ENCODE peak calls at places on chromosomes 13 and 19, in four cellular contexts. One of them, this sample, is unnamed.

GRCh38 chr13:109370486-109370885 is 415.9 kb downstream of the IRS2 start:
- DNase-seq in uterus: no peak
- DNase-seq in fibroblast of lung: no peak
- DNase-seq in fibroblast of mammary gland: no peak
- DNase-seq in this sample: no peak

GRCh38 chr13:82898625-82899024 is 983.6 kb downstream of the SLITRK1 start:
- DNase-seq in fibroblast of mammary gland: no peak
- DNase-seq in uterus: no peak
- DNase-seq in fibroblast of lung: no peak
- DNase-seq in this sample: no peak

GRCh38 chr13:26601669-26602068 is 44.2 kb downstream of the WASF3 start:
- DNase-seq in fibroblast of lung: peak
- DNase-seq in uterus: no peak
- DNase-seq in fibroblast of mammary gland: peak
- DNase-seq in this sample: peak

GRCh38 chr19:39199025-39199424 is 2.3 kb downstream of the NCCRP1 start:
- DNase-seq in fibroblast of lung: peak
- DNase-seq in uterus: peak
- DNase-seq in fibroblast of mammary gland: peak
- DNase-seq in this sample: peak

GRCh38 chr19:3790209-3790734 is 4.1 kb upstream of the MATK start:
- DNase-seq in uterus: no peak
- DNase-seq in fibroblast of lung: no peak
- DNase-seq in fibroblast of mammary gland: no peak
- DNase-seq in this sample: no peak

GRCh38 chr19:3175761-3176714 is 2.5 kb upstream of the S1PR4 start:
- DNase-seq in uterus: no peak
- DNase-seq in fibroblast of mammary gland: peak
- DNase-seq in fibroblast of lung: peak
- DNase-seq in this sample: peak

GRCh38 chr13:41608111-41608510 is 150.8 kb downstream of the RGCC start:
- DNase-seq in uterus: no peak
- DNase-seq in fibroblast of mammary gland: no peak
- DNase-seq in fibroblast of lung: no peak
- DNase-seq in this sample: no peak

GRCh38 chr13:94382960-94383359 is 96.5 kb downstream of the DCT start:
- DNase-seq in fibroblast of mammary gland: no peak
- DNase-seq in fibroblast of lung: no peak
- DNase-seq in uterus: no peak
- DNase-seq in this sample: no peak

GRCh38 chr19:16868423-16869130 is 20.2 kb upstream of the F2RL3 start:
- DNase-seq in fibroblast of lung: no peak
- DNase-seq in fibroblast of mammary gland: no peak
- DNase-seq in uterus: no peak
- DNase-seq in this sample: no peak

GRCh38 chr13:114309806-114310410 is 4.4 kb upstream of the CHAMP1 start:
- DNase-seq in uterus: no peak
- DNase-seq in fibroblast of mammary gland: no peak
- DNase-seq in fibroblast of lung: no peak
- DNase-seq in this sample: no peak

GRCh38 chr13:48526269-48526668 is 6.6 kb downstream of the RCBTB2 start:
- DNase-seq in fibroblast of mammary gland: no peak
- DNase-seq in uterus: no peak
- DNase-seq in fibroblast of lung: no peak
- DNase-seq in this sample: no peak

GRCh38 chr13:114009590-114010400 is 35.9 kb upstream of the C13orf46 start:
- DNase-seq in uterus: no peak
- DNase-seq in fibroblast of mammary gland: no peak
- DNase-seq in fibroblast of lung: no peak
- DNase-seq in this sample: no peak

GRCh38 chr13:25943081-25943480 is 108.7 kb downstream of the SHISA2 start:
- DNase-seq in fibroblast of mammary gland: no peak
- DNase-seq in fibroblast of lung: no peak
- DNase-seq in uterus: no peak
- DNase-seq in this sample: no peak

GRCh38 chr13:112153846-112154245 is 86.9 kb downstream of the SOX1 start:
- DNase-seq in fibroblast of lung: no peak
- DNase-seq in fibroblast of mammary gland: no peak
- DNase-seq in uterus: no peak
- DNase-seq in this sample: no peak

GRCh38 chr13:108776650-108777049 is 147.2 kb downstream of the MYO16 start:
- DNase-seq in fibroblast of lung: no peak
- DNase-seq in fibroblast of mammary gland: no peak
- DNase-seq in uterus: no peak
- DNase-seq in this sample: no peak

GRCh38 chr13:113938716-113939115 is 35.2 kb downstream of the C13orf46 start:
- DNase-seq in fibroblast of lung: peak
- DNase-seq in uterus: peak
- DNase-seq in fibroblast of mammary gland: no peak
- DNase-seq in this sample: peak

GRCh38 chr13:45778897-45779296 is 72.7 kb downstream of the SIAH3 start:
- DNase-seq in fibroblast of lung: no peak
- DNase-seq in fibroblast of mammary gland: no peak
- DNase-seq in uterus: no peak
- DNase-seq in this sample: no peak

GRCh38 chr13:24161010-24161775 is 673 bp downstream of the SPATA13 start:
- DNase-seq in fibroblast of lung: peak
- DNase-seq in uterus: peak
- DNase-seq in fibroblast of mammary gland: no peak
- DNase-seq in this sample: no peak

GRCh38 chr19:54209748-54210494 is 9.3 kb downstream of the RPS9 start:
- DNase-seq in fibroblast of lung: peak
- DNase-seq in uterus: peak
- DNase-seq in fibroblast of mammary gland: peak
- DNase-seq in this sample: peak

GRCh38 chr19:20078696-20079095 is 896 bp downstream of the ZNF90 start:
- DNase-seq in fibroblast of lung: peak
- DNase-seq in uterus: peak
- DNase-seq in fibroblast of mammary gland: peak
- DNase-seq in this sample: peak

GRCh38 chr19:20072936-20073335 is 4.9 kb upstream of the ZNF90 start:
- DNase-seq in fibroblast of mammary gland: no peak
- DNase-seq in uterus: no peak
- DNase-seq in fibroblast of lung: no peak
- DNase-seq in this sample: no peak

GRCh38 chr19:20079487-20079886 is 1.7 kb downstream of the ZNF90 start:
- DNase-seq in uterus: no peak
- DNase-seq in fibroblast of lung: peak
- DNase-seq in fibroblast of mammary gland: peak
- DNase-seq in this sample: peak

DNA sequence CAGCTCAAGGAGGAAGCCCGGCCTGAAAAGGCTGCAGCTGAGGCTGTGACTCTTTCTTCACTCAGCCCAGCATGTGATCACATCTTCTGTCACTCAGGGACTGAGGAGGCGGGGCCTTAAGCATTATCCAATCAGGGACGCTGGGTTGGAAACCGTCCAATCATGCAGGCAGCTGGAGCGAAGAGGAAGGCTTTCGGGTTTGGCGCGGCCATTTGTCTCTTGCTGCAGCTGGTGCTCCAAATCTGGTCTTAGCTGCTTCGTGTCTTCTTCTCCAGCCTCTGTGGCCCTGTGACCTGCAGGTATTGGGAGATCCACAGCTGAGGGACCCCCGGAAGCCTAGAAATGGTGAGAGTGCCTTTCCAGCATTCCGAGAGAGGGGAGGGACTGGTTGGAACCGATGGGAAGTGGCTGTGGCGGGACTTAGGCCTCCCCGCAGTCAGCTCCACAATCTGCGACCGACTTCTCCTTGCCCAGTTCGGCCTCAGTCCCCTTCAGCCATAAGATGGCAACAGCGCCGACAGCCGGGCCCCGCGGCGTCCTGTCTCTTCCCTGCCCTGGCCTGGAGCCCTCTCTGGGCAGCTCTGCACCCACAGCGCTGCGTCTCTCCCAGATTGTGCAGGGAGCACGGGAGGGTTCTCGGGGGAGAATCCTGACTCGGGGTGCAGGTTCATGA is at the start of gene ZNF90:
- DNase-seq in fibroblast of lung: peak
- DNase-seq in uterus: peak
- DNase-seq in fibroblast of mammary gland: peak
- DNase-seq in this sample: peak
- TF ChIP-seq CTCF in fibroblast of lung: no peak
- TF ChIP-seq CTCF in uterus: no peak
- TF ChIP-seq CTCF in fibroblast of mammary gland: no peak
- TF ChIP-seq CTCF in this sample: peak

GRCh38 chr13:63163903-63164302 is 1748.3 kb upstream of the PCDH20 start:
- DNase-seq in uterus: no peak
- DNase-seq in fibroblast of lung: no peak
- DNase-seq in fibroblast of mammary gland: no peak
- DNase-seq in this sample: no peak

GRCh38 chr13:63167699-63168337 is 1752.2 kb upstream of the PCDH20 start:
- DNase-seq in fibroblast of mammary gland: no peak
- DNase-seq in uterus: no peak
- DNase-seq in fibroblast of lung: peak
- DNase-seq in this sample: no peak
- H3K4me3 ChIP-seq in fibroblast of mammary gland: no peak
- H3K4me3 ChIP-seq in uterus: no peak
- H3K4me3 ChIP-seq in fibroblast of lung: no peak
- H3K4me3 ChIP-seq in this sample: no peak

DNA sequence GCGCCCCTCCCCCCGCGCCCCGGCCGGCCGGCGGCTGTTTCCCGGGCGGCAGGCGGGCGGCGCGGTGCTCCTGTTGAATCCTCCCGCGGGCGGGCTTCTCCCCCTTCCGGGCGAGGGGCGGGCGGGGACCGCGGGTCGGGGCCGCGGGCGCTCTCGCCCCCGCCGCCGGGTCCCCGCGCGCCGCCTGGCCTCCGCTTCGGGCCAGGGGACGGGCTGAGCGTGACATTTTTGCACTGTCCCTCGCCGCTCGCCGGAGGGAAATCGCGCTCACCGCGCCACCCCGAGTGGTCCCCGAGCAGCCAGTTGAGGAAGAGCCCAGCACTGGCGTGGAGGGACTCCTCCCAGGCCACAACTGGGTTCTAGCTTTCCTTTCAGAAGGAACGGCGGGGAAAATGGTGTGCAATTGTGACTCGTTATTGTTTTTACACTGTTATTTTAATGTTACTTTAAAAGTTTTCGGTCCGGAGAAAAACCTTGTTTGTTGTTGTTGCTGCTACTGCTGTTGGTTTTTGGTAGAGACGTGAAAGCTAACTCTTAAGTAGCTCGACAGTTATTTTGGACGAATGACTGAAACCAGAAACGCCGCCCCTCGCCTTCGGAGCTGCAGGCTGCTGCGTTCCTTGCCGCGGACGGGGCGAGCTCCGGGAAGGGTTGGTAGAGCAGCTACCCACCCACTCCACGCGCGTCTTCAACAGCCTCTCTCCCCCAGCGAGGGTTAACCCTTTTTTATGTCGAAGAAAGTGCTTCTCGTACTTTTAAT is 942 bp downstream of the PDS5B start:
- DNase-seq in uterus: peak
- DNase-seq in fibroblast of mammary gland: peak
- DNase-seq in fibroblast of lung: peak
- DNase-seq in this sample: peak
- TF ChIP-seq CTCF in uterus: no peak
- TF ChIP-seq CTCF in fibroblast of mammary gland: no peak
- TF ChIP-seq CTCF in fibroblast of lung: no peak
- TF ChIP-seq CTCF in this sample: peak

GRCh38 chr13:99971576-99972189 is at the start of gene ZIC5:
- DNase-seq in fibroblast of lung: no peak
- DNase-seq in fibroblast of mammary gland: no peak
- DNase-seq in uterus: no peak
- DNase-seq in this sample: no peak
- H3K4me3 ChIP-seq in fibroblast of lung: no peak
- H3K4me3 ChIP-seq in fibroblast of mammary gland: no peak
- H3K4me3 ChIP-seq in uterus: peak
- H3K4me3 ChIP-seq in this sample: no peak

GRCh38 chr13:95660981-95661581 is 15.9 kb upstream of the DNAJC3 start:
- DNase-seq in fibroblast of mammary gland: peak
- DNase-seq in fibroblast of lung: peak
- DNase-seq in uterus: no peak
- DNase-seq in this sample: peak
- TF ChIP-seq CTCF in fibroblast of mammary gland: peak
- TF ChIP-seq CTCF in fibroblast of lung: peak
- TF ChIP-seq CTCF in uterus: peak
- TF ChIP-seq CTCF in this sample: peak

DNA sequence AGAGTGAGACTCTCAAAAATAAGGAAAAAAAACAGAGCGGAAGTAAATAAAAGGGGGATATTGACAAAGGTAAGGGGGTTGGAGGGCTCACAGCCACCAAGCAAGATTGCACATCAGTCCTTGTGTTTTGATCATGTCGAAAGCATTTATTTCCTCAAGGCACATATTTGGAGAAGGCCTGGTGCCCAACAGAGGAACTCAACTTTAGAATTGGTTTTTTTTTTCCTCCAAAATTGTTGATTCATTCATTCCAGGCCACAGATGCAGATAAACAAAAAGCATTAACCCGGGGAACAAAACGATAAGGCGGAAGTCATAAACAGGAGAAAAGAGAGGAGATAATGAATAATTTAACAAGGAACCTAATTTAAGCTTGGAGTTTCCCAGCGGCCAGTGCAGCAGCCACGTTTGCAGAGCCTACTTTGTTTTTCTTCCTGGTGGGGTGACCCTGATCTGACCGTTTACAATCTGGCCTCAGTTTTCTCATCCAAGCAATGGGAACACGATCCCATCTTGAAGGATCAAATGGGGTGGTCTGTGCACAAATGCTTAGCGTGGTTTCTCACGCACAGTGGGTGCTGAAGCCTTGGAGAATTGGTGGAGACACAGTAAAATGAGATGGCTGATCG is 2.1 kb upstream of the PTPRS start:
- DNase-seq in uterus: no peak
- DNase-seq in fibroblast of mammary gland: no peak
- DNase-seq in fibroblast of lung: no peak
- DNase-seq in this sample: no peak
- H3K4me3 ChIP-seq in uterus: no peak
- H3K4me3 ChIP-seq in fibroblast of mammary gland: no peak
- H3K4me3 ChIP-seq in fibroblast of lung: no peak
- H3K4me3 ChIP-seq in this sample: no peak

DNA sequence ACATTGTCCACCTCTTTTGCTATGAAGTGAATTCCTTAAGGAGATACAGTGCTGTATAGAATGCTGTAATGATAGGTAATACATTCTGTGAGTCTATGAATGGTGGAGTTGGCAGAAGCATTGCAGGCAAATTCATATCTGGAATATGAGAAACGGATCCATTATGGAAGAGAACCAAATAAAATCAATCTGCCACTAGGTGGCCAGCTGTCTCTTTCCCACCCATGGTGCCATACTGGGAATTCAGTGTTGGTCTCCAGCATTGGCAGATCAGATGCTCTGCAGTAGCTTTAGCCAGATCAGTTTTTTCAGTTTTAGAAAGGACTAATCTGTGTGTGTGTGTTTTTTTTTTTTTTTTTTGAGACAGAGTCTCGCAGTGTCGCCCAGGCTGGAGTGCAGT is 27.6 kb downstream of the DNAJC3 start:
- DNase-seq in fibroblast of mammary gland: peak
- DNase-seq in uterus: no peak
- DNase-seq in fibroblast of lung: peak
- DNase-seq in this sample: no peak
- TF ChIP-seq CTCF in fibroblast of mammary gland: peak
- TF ChIP-seq CTCF in uterus: no peak
- TF ChIP-seq CTCF in fibroblast of lung: peak
- TF ChIP-seq CTCF in this sample: peak